ENCODE peak calls at places on chromosomes 4 and X, in four cellular contexts. H is GM12865, N is AG09309, J is upper lobe of right lung. P is an unnamed sample.

GRCh38 chr4:185820119-185821028 is 8.4 kb upstream of the SORBS2 start:
- DNase-seq in N (no peak), H (no peak), J (no peak), P (no peak)

GRCh38 chr4:113945906-113946305 is 33.5 kb downstream of the ARSJ start:
- DNase-seq in H (no peak), J (no peak), N (no peak), P (peak; percentile 65)

GRCh38 chrX:46710425-46710824 is 48.5 kb downstream of the SLC9A7 start:
- DNase-seq in N (no peak), J (no peak), H (peak; percentile 55), P (peak; percentile 40)

GRCh38 chr4:159540501-159540900 is 437.6 kb downstream of the RAPGEF2 start:
- DNase-seq in J (no peak), N (no peak), H (no peak), P (no peak)

GRCh38 chrX:130378008-130378669 is 7.3 kb downstream of the GPR119 start:
- DNase-seq in J (no peak), H (no peak), N (no peak), P (no peak)

GRCh38 chrX:13360146-13360545 is 40.3 kb upstream of the ATXN3L start:
- DNase-seq in H (peak; percentile 6), J (no peak), N (no peak), P (no peak)

GRCh38 chr4:120724656-120725055 is 197.9 kb downstream of the PRDM5 start:
- DNase-seq in N (no peak), H (no peak), J (no peak), P (no peak)

GRCh38 chr4:115851918-115852766 is 738.7 kb upstream of the NDST4 start:
- DNase-seq in N (no peak), J (no peak), H (peak; percentile 84), P (peak; percentile 8)

GRCh38 chrX:43703211-43703791 is 47.2 kb downstream of the MAOA start:
- DNase-seq in N (no peak), H (no peak), J (no peak), P (peak; percentile 83)

GRCh38 chr4:98262431-98262830 is 1.2 kb downstream of the RAP1GDS1 start:
- DNase-seq in J (no peak), N (no peak), H (peak; percentile 1), P (peak; percentile 3)

GRCh38 chr4:114497116-114497515 is 101.5 kb upstream of the UGT8 start:
- DNase-seq in N (no peak), H (no peak), J (no peak), P (no peak)

GRCh38 chr4:8179771-8180170 is 19.3 kb upstream of the SH3TC1 start:
- DNase-seq in H (no peak), J (no peak), N (no peak), P (no peak)

GRCh38 chr4:184263461-184263860 is 45.8 kb upstream of the ENPP6 start:
- DNase-seq in N (no peak), H (no peak), J (no peak), P (no peak)

DNA sequence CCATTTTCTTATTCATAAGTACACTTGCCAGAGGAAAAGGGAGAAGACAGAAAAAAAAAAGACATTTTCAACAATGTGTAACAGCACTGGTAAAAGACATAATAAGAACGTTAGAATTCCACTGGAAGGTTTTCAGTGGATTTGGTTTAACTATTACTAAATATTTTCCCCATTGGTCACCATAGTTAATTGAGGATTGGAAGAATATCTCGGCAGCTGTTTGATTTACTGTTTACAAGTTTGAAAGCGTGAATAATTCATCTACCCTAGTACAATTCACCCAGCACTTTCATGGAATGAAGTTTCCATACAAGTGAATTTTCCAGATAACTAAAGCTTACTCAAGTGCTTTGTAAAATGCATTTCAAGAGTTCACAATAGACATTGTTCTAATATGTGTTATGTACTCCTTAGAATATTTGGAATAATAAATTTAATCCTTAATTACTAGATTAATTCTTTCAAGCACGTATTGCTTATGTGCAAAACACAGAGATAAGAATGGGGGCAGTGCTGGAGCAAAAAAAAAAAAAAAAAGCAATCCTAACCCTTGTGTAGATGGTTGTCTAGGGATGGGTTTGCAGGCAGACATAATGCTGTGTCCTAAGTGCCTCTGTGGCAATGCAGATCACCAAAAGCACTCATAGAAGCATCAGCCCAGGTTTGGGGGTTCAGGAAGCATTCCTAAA is 57.1 kb downstream of the ENPEP start:
- DNase-seq in N (no peak), J (no peak), H (no peak), P (no peak)
- H3K4me3 ChIP-seq in N (no peak overlapping the region), J (no peak overlapping the region), H (no peak overlapping the region), P (no peak overlapping the region)

DNA sequence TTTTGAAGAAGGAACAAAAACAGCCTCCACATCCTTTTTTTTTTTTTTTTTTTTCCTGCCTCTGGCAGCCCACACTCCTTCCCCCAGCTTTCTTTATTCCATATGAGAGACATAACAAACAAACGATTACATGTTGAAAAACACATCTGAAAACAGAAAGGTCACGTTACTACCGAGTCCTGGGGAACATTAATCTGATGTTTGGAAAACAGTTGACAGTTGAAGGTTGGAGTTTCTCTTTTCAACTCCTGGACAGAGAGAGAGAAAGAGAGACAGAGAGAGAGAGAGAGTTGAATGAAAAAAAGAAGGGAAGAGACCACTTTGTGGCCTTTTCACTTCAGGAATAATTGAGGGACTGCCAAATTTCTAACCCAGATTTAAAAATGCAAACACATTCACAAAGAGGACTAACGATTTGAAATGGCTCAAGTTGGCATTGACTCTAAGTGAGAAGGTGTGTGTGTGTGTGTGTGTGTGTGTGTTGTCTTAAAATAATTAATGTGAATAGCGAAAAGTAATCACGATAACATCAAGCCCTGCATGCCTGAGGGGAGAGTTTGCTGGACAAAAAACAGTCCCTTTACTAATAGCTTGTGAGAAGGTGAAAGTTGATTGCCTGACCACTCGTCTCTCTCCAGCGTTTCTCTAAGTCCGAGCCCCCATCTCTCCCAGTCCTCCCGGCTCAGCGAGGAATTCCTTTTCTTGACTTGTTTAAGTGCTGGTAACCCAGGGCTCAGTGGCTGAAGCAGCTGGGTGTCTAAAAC is 67.3 kb downstream of the FBXO8 start:
- DNase-seq in H (no peak), N (no peak), J (no peak), P (peak; percentile 28)
- H3K4me3 ChIP-seq in H (no peak overlapping the region), N (no peak overlapping the region), J (no peak overlapping the region), P (no peak overlapping the region)

DNA sequence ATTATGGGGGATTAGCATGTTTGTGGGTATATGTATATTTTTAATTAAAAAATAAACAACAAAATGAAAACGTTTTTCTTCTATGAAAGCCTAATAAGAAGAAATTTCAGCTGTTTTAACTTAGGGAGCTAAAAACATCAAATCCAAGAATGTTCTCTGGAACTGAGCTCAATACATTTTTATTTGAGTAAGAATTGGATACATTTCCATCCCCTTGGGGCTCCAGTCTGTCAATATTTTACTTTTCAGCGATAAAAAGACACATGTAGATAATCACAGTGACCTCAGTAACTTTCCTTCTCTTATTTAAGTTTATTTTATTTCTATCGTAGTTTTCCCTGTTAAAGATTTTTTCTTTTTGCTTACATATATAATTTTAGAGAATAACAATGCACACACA is 59.3 kb downstream of the ELOVL6 start:
- DNase-seq in J (no peak), H (no peak), N (no peak), P (no peak)
- H3K4me3 ChIP-seq in J (no peak overlapping the region), H (no peak overlapping the region), N (no peak overlapping the region), P (no peak overlapping the region)

GRCh38 chrX:626745-627509 is 3.7 kb upstream of the SHOX start:
- DNase-seq in H (no peak), J (no peak), N (no peak), P (peak; percentile 8)

GRCh38 chrX:623268-623598 is 7.4 kb upstream of the SHOX start:
- DNase-seq in N (no peak), H (no peak), J (no peak), P (no peak)

GRCh38 chrX:625137-625691 is 5.4 kb upstream of the SHOX start:
- DNase-seq in J (no peak), H (no peak), N (no peak), P (no peak)

GRCh38 chrX:622104-622503 is 8.5 kb upstream of the SHOX start:
- DNase-seq in J (no peak), H (no peak), N (no peak), P (no peak)

DNA sequence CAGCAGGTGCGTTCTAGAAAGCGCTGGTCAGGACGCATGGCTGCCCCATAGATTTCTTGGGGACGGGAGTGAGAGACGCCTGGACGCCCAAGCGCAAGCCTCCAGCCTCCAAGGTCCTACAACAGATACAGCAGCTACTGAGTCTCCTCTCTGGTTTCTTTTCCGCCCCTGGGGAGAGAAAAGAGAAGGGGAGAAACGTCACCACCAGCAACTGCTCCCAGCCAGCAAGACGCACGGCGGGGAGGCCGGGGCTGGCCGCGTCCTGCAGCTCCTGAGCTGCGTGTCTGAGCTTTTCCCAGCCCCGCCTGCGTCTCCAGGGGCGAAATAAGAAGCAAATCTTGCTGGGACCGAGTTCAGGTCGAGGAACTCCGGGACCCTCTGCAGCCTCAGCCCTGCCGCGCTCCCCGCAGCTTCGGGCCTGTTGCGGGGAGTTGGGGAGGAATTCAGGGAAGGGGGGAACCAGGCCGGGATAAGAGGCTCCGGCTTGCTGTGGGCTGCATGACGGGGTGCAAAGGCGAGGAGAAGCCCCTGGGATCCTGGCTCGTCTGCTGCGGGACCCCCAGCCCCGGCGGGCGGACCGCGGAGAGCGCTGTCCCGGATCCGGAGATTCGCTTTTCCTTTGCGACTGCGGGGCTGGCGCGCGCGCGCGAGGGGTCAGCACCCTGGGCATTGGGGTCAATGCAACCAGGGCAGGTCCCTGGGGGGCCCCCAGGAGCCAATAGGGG is 6.8 kb upstream of the SHOX start:
- DNase-seq in N (no peak), H (no peak), J (no peak), P (peak; percentile 44)
- H3K4me3 ChIP-seq in N (no peak overlapping the region), H (no peak overlapping the region), J (no peak overlapping the region), P (no peak overlapping the region)

GRCh38 chr4:165626316-165626715 is 246.7 kb upstream of the TLL1 start:
- DNase-seq in J (no peak), N (no peak), H (no peak), P (peak; percentile 60)

GRCh38 chr4:165628572-165628971 is 244.5 kb upstream of the TLL1 start:
- DNase-seq in N (no peak), H (no peak), J (no peak), P (no peak)

GRCh38 chr4:165625281-165625680 is 246.5 kb downstream of the CPE start:
- DNase-seq in H (no peak), J (no peak), N (no peak), P (peak; percentile 44)

GRCh38 chr4:165627548-165627947 is 245.5 kb upstream of the TLL1 start:
- DNase-seq in J (no peak), N (no peak), H (peak; percentile 22), P (no peak)

DNA sequence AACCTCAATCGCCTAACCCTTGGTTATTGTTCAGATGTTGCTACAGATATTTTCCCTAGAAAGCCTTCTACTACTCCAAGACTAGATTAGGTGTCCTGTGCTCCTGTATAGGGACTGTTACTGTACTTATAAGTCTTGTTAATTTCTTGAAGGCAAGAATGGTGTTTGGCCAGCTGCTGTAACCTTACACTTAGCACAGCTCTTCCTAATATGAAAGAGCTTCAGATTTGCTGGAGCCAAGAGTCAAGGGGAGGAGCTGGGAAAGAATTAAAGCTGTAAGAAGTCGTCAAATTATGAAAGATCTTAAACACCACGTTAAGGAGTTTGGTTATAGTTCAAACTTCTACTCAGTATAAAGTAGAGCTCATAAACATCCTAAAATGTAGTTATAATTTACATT is 245.9 kb upstream of the TLL1 start:
- DNase-seq in N (no peak), H (no peak), J (no peak), P (no peak)
- H3K4me3 ChIP-seq in N (no peak overlapping the region), H (peak overlapping the region; percentile 34), J (no peak overlapping the region), P (no peak overlapping the region)

P was measured in cardiac fibroblast.